ENCODE peak calls at places on chromosomes 3 and 15, in five cellular contexts. P is GM12891, B is HepG2, S is GM12878, E is H1. T is an unnamed sample.

GRCh38 chr3:128074851-128075515 is 22.7 kb downstream of the SEC61A1 start:
- DNase-seq in P (no peak), B (no peak), S (no peak), E (no peak), T (no peak)

GRCh38 chr15:91356083-91356482 is 256.0 kb downstream of the SV2B start:
- DNase-seq in P (no peak), B (no peak), S (no peak), E (no peak), T (no peak)

GRCh38 chr3:72848703-72849081 is 447 bp upstream of the SHQ1 start:
- DNase-seq in P (peak), B (no peak), S (peak), E (no peak), T (no peak)

GRCh38 chr3:120090422-120090821 is 3.8 kb downstream of the GSK3B start:
- DNase-seq in P (no peak), B (no peak), S (no peak), E (no peak), T (no peak)

GRCh38 chr3:28726840-28727239 is 378.2 kb upstream of the AZI2 start:
- DNase-seq in P (peak), B (peak), S (peak), E (peak), T (peak)

GRCh38 chr3:176692172-176692923 is 504.9 kb downstream of the TBL1XR1 start:
- DNase-seq in P (no peak), B (no peak), S (no peak), E (no peak), T (no peak)

GRCh38 chr15:72341361-72341760 is 21.4 kb upstream of the CELF6 start:
- DNase-seq in P (no peak), B (no peak), S (no peak), E (peak), T (no peak)

GRCh38 chr3:57066471-57066870 is 6.0 kb downstream of the SPATA12 start:
- DNase-seq in P (no peak), B (no peak), S (no peak), E (no peak), T (no peak)

GRCh38 chr15:73773428-73773827 is 20.3 kb upstream of the INSYN1 start:
- DNase-seq in P (no peak), B (no peak), S (no peak), E (no peak), T (no peak)

GRCh38 chr15:45121706-45122417 is 7.7 kb downstream of the DUOXA2 start:
- DNase-seq in P (no peak), B (peak), S (no peak), E (no peak), T (no peak)

GRCh38 chr3:30693470-30694120 is 87.2 kb downstream of the TGFBR2 start:
- DNase-seq in P (peak), B (peak), S (peak), E (no peak), T (peak)

GRCh38 chr3:9914559-9915251 is 2.2 kb upstream of the IL17RC start:
- DNase-seq in P (no peak), B (peak), S (no peak), E (no peak), T (no peak)

GRCh38 chr15:41698779-41699178 is 38.6 kb downstream of the MGA start:
- DNase-seq in P (no peak), B (no peak), S (no peak), E (no peak), T (no peak)

GRCh38 chr3:124592658-124593441 is 137.4 kb upstream of the UMPS start:
- DNase-seq in P (no peak), B (no peak), S (peak), E (peak), T (no peak)

GRCh38 chr15:77525411-77525811 is 104.7 kb downstream of the HMG20A start:
- DNase-seq in P (no peak), B (no peak), S (no peak), E (no peak), T (no peak)

GRCh38 chr3:110526732-110527727 is 544.6 kb upstream of the NECTIN3 start:
- DNase-seq in P (no peak), B (no peak), S (no peak), E (no peak), T (no peak)

GRCh38 chr15:45732544-45733130 is 97.8 kb downstream of the SQOR start:
- DNase-seq in P (no peak), B (no peak), S (no peak), E (no peak), T (no peak)

GRCh38 chr3:36399933-36400332 is 19.6 kb downstream of the STAC start:
- DNase-seq in P (no peak), B (no peak), S (no peak), E (no peak), T (no peak)

GRCh38 chr3:109731639-109732473 is 394.5 kb upstream of the DPPA4 start:
- DNase-seq in P (peak), B (peak), S (no peak), E (peak), T (no peak)

GRCh38 chr15:75203017-75203907 is 1.6 kb downstream of the C15orf39 start:
- DNase-seq in P (no peak), B (no peak), S (no peak), E (peak), T (no peak)

GRCh38 chr3:140439527-140439926 is 238.3 kb upstream of the TRIM42 start:
- DNase-seq in P (no peak), B (no peak), S (no peak), E (no peak), T (no peak)

GRCh38 chr3:98645039-98645438 is 51.6 kb upstream of the CPOX start:
- DNase-seq in P (no peak), B (no peak), S (no peak), E (no peak), T (no peak)

GRCh38 chr3:72663429-72663828 is 184.8 kb downstream of the SHQ1 start:
- DNase-seq in P (no peak), B (peak), S (no peak), E (no peak), T (no peak)

GRCh38 chr3:134428396-134428795 is 54.1 kb upstream of the AMOTL2 start:
- DNase-seq in P (no peak), B (no peak), S (no peak), E (peak), T (no peak)

GRCh38 chr15:40104296-40104864 is 4.3 kb downstream of the BMF start:
- DNase-seq in P (no peak), B (no peak), S (no peak), E (no peak), T (no peak)

GRCh38 chr3:53145109-53146077 is 15.2 kb upstream of the RFT1 start:
- DNase-seq in P (no peak), B (no peak), S (no peak), E (no peak), T (no peak)

GRCh38 chr3:56189486-56189985 is 278.7 kb downstream of the ERC2 start:
- DNase-seq in P (no peak), B (no peak), S (no peak), E (no peak), T (no peak)

GRCh38 chr3:2810723-2811122 is 299.5 kb downstream of the IL5RA start:
- DNase-seq in P (no peak), B (no peak), S (no peak), E (no peak), T (no peak)

GRCh38 chr3:67083277-67083676 is 85.2 kb downstream of the KBTBD8 start:
- DNase-seq in P (no peak), B (no peak), S (peak), E (no peak), T (no peak)

GRCh38 chr3:29693863-29694262 is 413.0 kb downstream of the RBMS3 start:
- DNase-seq in P (no peak), B (no peak), S (no peak), E (no peak), T (no peak)

GRCh38 chr15:66772967-66773873 is 71.2 kb downstream of the SMAD6 start:
- DNase-seq in P (no peak), B (peak), S (no peak), E (no peak), T (no peak)

GRCh38 chr3:29465836-29466235 is 185.0 kb downstream of the RBMS3 start:
- DNase-seq in P (no peak), B (no peak), S (no peak), E (no peak), T (no peak)

GRCh38 chr3:181358555-181358954 is 353.2 kb upstream of the SOX2 start:
- DNase-seq in P (no peak), B (no peak), S (peak), E (no peak), T (no peak)

GRCh38 chr15:67885848-67886247 is 46.0 kb upstream of the RNU6-1 start:
- DNase-seq in P (no peak), B (no peak), S (no peak), E (no peak), T (no peak)

GRCh38 chr15:62647195-62647865 is 395.2 kb upstream of the TPM1 start:
- DNase-seq in P (no peak), B (peak), S (no peak), E (no peak), T (no peak)

GRCh38 chr3:184666422-184666821 is 45.4 kb downstream of the MAGEF1 start:
- DNase-seq in P (no peak), B (no peak), S (no peak), E (no peak), T (no peak)
- TF ChIP-seq TAF1 in P (no peak), B (no peak), S (no peak), E (no peak), T (no peak)

DNA sequence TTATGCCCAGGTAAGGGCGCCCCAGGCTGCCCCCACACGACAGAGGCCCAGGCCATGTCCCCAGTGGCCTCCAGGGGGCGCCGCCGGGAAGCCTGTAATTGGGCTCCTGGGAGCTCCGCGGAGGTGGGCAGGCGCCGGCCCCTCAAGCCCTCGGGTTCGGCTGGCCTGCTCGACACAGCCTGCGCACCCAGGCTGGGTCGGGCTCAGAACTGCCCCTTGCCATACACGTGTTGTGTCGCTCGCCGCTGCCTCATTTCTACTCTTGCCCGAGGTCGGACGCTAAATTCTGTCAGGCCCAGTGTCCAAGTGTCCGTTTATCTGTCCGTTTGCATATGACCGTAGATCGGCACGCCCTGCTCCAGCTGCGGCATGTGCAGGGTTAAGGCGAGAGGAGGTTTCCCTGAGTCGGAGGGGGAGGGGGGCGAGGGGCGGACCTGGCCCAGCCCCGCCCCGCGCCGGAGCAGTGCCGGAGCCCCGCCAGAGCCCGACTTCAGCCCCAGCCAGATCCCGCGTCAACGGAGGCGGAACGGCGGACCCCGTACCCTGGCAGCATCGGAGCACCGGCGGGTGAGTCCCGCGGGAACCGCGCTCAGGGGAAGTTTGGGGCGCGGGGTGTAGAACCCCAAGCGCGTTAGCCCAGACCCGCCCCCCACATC is at the start of gene KLHDC8B:
- DNase-seq in P (peak), B (peak), S (peak), E (peak), T (peak)
- TF ChIP-seq POLR2A in P (no peak), B (no peak), S (peak), E (no peak), T (no peak)

DNA sequence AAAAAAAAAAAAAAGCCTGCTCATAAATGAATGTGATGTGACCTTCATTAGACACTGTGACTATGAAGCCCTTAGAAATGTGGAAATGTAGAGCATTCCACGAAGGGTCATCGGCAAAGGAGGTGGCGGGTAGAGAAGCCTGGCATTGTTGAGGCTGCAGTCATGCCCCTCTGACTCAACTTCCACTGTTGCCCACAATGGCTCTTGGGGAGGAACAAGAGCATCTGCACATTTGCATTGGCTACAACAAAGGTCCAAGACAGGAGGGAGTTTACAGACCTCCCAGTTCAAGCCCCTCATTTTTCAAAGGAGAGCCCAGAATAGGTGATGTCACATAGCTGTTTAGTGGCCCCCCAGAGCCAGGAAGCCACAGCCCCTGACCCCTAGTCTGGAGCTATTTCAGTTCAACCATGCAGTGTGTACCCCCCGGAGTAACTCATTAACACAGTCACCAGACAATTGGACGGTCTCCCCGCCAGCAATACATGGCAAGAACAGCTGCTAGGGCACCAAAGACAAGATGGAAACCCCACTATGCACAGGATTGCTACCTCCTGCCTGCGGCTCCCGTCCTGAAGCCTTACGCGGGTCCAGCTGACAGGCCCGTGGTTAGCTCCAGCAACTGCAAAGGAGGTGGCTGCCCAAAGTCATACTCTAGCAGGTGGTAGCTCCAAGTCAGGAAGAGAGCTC is 56.2 kb downstream of the SH3BP5 start:
- DNase-seq in P (no peak), B (no peak), S (no peak), E (no peak), T (no peak)
- TF ChIP-seq POLR2AphosphoS5 in P (no peak), B (no peak), S (no peak), E (no peak), T (no peak)

DNA sequence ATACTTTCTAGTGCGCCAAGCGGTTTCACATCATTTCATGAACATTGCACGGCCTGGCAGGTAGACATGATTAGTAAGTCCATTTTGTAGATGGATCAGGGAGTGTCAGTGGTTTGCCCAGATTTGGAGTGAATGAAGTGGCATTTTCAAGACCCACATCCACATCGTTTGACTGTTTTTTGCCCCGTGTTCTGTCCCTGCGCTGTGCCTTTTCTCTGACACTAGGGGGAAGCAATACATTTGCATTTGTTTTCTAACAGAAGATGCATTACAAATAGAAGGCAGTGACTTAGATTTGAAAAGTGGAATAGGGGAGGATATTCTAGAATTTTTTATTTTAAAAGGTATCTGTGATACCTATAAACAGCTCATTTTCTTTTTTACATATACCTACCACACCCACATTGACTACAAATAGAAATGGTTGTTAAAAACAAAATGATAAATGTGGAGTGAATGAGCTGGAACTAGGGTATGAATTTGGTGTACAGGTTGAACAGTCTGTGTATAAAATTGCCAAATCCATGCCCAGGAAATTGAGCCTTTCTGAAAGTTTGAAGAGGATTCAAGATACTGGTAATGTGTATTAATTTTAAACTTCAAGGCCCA is 98.0 kb downstream of the USP13 start:
- DNase-seq in P (no peak), B (peak), S (no peak), E (no peak), T (no peak)
- TF ChIP-seq TAF1 in P (no peak), B (no peak), S (no peak), E (no peak), T (no peak)

GRCh38 chr3:89262561-89262960 is 155.1 kb downstream of the EPHA3 start:
- DNase-seq in P (no peak), B (no peak), S (no peak), E (no peak), T (no peak)
- TF ChIP-seq POLR2A in P (no peak), B (no peak), S (no peak), E (no peak), T (no peak)

GRCh38 chr3:132554437-132554836 is 42.6 kb upstream of the ACKR4 start:
- DNase-seq in P (no peak), B (peak), S (no peak), E (no peak), T (no peak)
- TF ChIP-seq POLR2AphosphoS5 in P (no peak), B (no peak), S (no peak), E (no peak), T (no peak)

DNA sequence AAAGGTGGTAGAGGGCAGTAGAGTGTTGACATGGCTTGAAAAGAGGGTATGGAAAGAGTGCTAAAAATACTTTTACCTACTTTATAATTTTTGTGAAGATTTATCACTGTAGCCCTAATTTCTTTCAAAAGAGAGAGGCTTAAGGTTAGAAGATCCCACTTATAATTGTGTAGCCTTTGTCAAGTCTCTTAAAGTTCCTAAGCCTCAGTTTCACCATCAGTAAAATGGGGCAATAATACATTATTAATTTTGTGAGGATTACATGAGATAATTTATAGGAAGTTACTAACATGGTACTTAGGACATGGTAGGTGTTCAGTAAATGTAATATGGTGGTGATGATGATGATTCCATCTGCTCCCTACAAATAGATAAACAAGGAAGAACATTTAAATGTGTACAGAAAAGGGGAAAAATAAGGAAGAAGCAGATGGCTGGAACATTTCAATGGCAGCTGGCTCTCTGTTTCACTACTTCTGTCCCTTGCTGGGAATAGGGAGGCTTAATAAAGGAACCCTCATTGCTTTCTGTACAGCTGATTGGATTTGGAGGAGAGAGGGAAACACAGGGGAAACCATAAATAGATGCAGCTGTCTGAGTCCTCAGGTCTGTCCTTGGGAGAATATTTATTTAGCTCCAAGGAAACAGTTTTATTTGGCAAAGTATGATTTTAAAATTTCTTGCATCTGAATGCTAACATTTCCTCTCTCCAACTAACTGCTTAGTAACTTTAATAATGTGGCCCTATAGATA is 208.5 kb upstream of the ADAMTS9 start:
- DNase-seq in P (no peak), B (no peak), S (no peak), E (no peak), T (no peak)
- TF ChIP-seq TAF1 in P (no peak), B (no peak), S (no peak), E (no peak), T (no peak)

GRCh38 chr3:37992271-37993066 is 1.9 kb downstream of the VILL start:
- DNase-seq in P (no peak), B (peak), S (no peak), E (no peak), T (no peak)

GRCh38 chr3:37994639-37994972 is 4.0 kb downstream of the VILL start:
- DNase-seq in P (no peak), B (no peak), S (no peak), E (no peak), T (no peak)

GRCh38 chr3:37995652-37996641 is 5.4 kb downstream of the VILL start:
- DNase-seq in P (no peak), B (peak), S (no peak), E (no peak), T (no peak)

GRCh38 chr3:37993067-37993809 is 2.7 kb downstream of the VILL start:
- DNase-seq in P (no peak), B (no peak), S (no peak), E (no peak), T (no peak)

DNA sequence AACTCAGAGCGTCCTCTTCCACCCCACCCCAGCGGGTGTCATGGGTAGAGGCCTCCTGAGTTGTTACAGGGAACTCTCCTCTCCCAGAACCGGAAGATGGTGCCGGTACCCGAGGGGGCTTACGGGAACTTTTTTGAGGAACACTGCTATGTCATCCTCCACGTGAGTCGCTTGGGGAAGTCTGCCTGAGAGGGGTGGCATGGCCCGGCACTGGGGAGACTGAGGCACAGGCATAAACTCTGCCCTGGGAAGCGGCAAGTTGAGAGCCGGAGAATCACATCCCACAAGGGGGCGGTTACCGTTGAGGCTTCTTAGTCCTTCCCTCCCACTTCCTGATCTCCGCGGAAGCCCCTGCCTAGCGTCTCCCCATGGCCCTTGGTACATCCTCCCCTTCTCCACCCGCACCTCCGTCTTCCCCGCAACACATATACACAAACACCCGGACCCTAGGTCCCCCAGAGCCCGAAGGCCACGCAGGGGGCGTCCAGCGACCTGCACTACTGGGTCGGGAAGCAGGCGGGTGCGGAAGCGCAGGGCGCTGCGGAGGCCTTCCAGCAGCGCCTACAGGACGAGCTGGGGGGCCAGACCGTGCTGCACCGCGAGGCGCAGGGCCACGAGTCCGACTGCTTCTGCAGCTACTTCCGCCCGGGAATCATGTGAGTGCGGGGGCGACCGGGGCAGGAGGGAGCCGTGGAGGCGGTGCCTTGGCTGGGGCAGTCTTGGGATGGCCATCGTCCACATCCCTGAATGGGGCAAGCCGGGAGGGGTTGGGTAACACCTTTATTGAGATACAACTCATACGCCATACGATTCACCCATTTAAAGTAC is 3.4 kb downstream of the VILL start:
- DNase-seq in P (peak), B (no peak), S (no peak), E (peak), T (peak)
- TF ChIP-seq POLR2A in P (peak), B (no peak), S (peak), E (no peak), T (peak)

T was measured in GM12892.